ENCODE peak calls at places on chromosomes 13 and 19, in four cellular contexts. U, O, A and M are unnamed samples.

GRCh38 chr19:2135474-2136402 is 15.6 kb downstream of the AP3D1 start:
- DNase-seq in U (no peak), O (no peak), A (no peak), M (no peak)

GRCh38 chr19:14577264-14577663 is 5.4 kb upstream of the NDUFB7 start:
- DNase-seq in U (no peak), O (no peak), A (no peak), M (no peak)

GRCh38 chr19:12973236-12973635 is 3.9 kb downstream of the DAND5 start:
- DNase-seq in U (no peak), O (no peak), A (no peak), M (no peak)

GRCh38 chr19:1773173-1773572 is 19.9 kb downstream of the ONECUT3 start:
- DNase-seq in U (no peak), O (no peak), A (no peak), M (peak)

GRCh38 chr13:43785681-43786471 is 896 bp downstream of the ENOX1 start:
- DNase-seq in U (no peak), O (no peak), A (no peak), M (no peak)

GRCh38 chr19:37817180-37817911 is 38.0 kb upstream of the ZNF573 start:
- DNase-seq in U (no peak), O (no peak), A (no peak), M (no peak)

GRCh38 chr19:33469171-33470039 is 52.2 kb downstream of the PEPD start:
- DNase-seq in U (no peak), O (no peak), A (no peak), M (no peak)

GRCh38 chr19:44684892-44685847 is 13.8 kb upstream of the CEACAM16 start:
- DNase-seq in U (peak), O (no peak), A (peak), M (peak)

GRCh38 chr13:46281779-46282178 is 70.1 kb downstream of the LRRC63 start:
- DNase-seq in U (no peak), O (no peak), A (peak), M (no peak)

DNA sequence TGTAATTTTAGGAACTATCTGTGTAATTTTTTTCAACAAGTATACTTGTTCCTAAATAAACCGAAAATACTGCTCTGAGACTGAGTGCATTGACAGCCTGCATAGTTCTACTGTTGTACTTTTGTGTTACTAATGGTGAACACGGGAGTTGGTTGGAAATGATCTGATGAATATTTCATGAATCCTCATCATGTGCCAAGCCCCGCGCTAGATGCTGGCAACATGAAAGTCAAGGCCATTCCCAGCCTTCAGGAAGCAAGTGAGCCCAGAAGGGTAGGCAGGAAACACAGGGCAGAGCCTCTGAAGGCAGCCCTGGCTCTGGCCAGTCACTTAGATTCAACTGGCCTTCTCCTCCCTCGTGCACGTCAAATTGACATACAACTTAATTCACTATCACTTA is 106.1 kb downstream of the ABCC4 start:
- DNase-seq in U (no peak), O (no peak), A (no peak), M (no peak)
- TF ChIP-seq SIN3A in U (no peak), O (no peak), A (no peak), M (no peak)

GRCh38 chr13:98978280-98978679 is 416 bp upstream of the DOCK9 start:
- DNase-seq in U (no peak), O (peak), A (no peak), M (peak)
- TF ChIP-seq TCF7L2 in U (no peak), O (no peak), A (no peak), M (no peak)

GRCh38 chr19:17078038-17078919 is 2.7 kb downstream of the MYO9B start:
- DNase-seq in U (no peak), O (no peak), A (no peak), M (no peak)

GRCh38 chr19:17075860-17076538 is 422 bp downstream of the MYO9B start:
- DNase-seq in U (no peak), O (no peak), A (peak), M (no peak)

GRCh38 chr19:17075035-17075859 is at the start of the genes HAUS8 and MYO9B:
- DNase-seq in U (peak), O (peak), A (peak), M (peak)

GRCh38 chr19:17077447-17078028 is 2.0 kb downstream of the MYO9B start:
- DNase-seq in U (no peak), O (no peak), A (no peak), M (no peak)

DNA sequence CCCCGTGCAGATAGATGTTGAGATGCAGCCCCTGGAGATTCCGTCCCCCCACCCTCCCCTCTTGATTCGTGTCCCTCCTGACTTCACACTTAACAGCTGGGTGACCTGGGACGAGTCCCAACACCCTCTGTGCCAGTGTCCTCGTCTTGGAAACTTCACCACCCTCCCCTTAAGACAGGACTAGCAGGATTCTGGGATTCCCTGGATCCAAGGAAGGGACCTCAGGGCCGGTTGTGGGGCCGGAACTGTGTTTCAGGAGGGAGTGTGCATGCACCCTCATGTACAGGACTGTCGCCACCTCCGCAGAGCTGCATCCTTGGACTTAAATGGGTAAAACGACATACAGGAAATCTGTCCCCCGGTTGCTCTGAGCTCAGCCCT is 952 bp downstream of the MYO9B start:
- DNase-seq in U (no peak), O (no peak), A (no peak), M (no peak)
- H3K27ac ChIP-seq in U (peak), O (peak), A (peak), M (no peak)

GRCh38 chr19:50419580-50420035 is 870 bp downstream of the SPIB start:
- DNase-seq in U (no peak), O (no peak), A (no peak), M (no peak)
- TF ChIP-seq SIN3A in U (no peak), O (no peak), A (no peak), M (no peak)

GRCh38 chr13:107864543-107865460 is 350.5 kb downstream of the LIG4 start:
- DNase-seq in U (peak), O (no peak), A (peak), M (no peak)
- TF ChIP-seq TCF7L2 in U (no peak), O (no peak), A (no peak), M (no peak)

GRCh38 chr13:113491982-113492381 is 1.5 kb upstream of the DCUN1D2 start:
- DNase-seq in U (no peak), O (no peak), A (no peak), M (no peak)
- H3K27ac ChIP-seq in U (peak), O (peak), A (peak), M (peak)

GRCh38 chr19:32322541-32322940 is 22.9 kb upstream of the ZNF507 start:
- DNase-seq in U (no peak), O (no peak), A (no peak), M (no peak)

GRCh38 chr19:32317045-32317444 is 28.4 kb upstream of the ZNF507 start:
- DNase-seq in U (no peak), O (no peak), A (no peak), M (no peak)

GRCh38 chr19:32313866-32314265 is 31.5 kb upstream of the ZNF507 start:
- DNase-seq in U (no peak), O (no peak), A (no peak), M (no peak)

GRCh38 chr19:32316034-32316433 is 29.4 kb upstream of the ZNF507 start:
- DNase-seq in U (no peak), O (no peak), A (no peak), M (no peak)

GRCh38 chr19:32318884-32319520 is 26.4 kb upstream of the ZNF507 start:
- DNase-seq in U (no peak), O (no peak), A (peak), M (peak)
- TF ChIP-seq SIN3A in U (no peak), O (no peak), A (no peak), M (no peak)

GRCh38 chr13:38429916-38430315 is 80.3 kb downstream of the UFM1 start:
- DNase-seq in U (no peak), O (no peak), A (no peak), M (no peak)
- TF ChIP-seq TCF7L2 in U (no peak), O (no peak), A (no peak), M (no peak)